ENCODE peak calls at places on chromosomes 2 and 18, in seven cellular contexts. One of them, this sample, is unnamed.

GRCh38 chr2:103667335-103667884 is 905.6 kb downstream of the TMEM182 start:
- DNase-seq in adrenal gland: no peak
- DNase-seq in HCT116: no peak
- DNase-seq in sigmoid colon: no peak
- DNase-seq in body of pancreas: no peak
- DNase-seq in A549: no peak
- DNase-seq in H54: no peak
- DNase-seq in this sample: no peak

GRCh38 chr2:30334738-30335426 is 103.5 kb downstream of the LBH start:
- DNase-seq in adrenal gland: no peak
- DNase-seq in A549: no peak
- DNase-seq in H54: no peak
- DNase-seq in body of pancreas: no peak
- DNase-seq in HCT116: no peak
- DNase-seq in sigmoid colon: no peak
- DNase-seq in this sample: no peak

GRCh38 chr2:171522057-171522803 is at the start of gene CYBRD1:
- DNase-seq in sigmoid colon: peak
- DNase-seq in HCT116: no peak
- DNase-seq in body of pancreas: peak
- DNase-seq in A549: peak
- DNase-seq in H54: peak
- DNase-seq in adrenal gland: peak
- DNase-seq in this sample: peak

GRCh38 chr2:20365249-20365817 is 14.7 kb upstream of the PUM2 start:
- DNase-seq in adrenal gland: no peak
- DNase-seq in A549: peak
- DNase-seq in body of pancreas: no peak
- DNase-seq in HCT116: no peak
- DNase-seq in H54: peak
- DNase-seq in sigmoid colon: no peak
- DNase-seq in this sample: no peak

GRCh38 chr2:38444247-38444646 is 67.2 kb upstream of the ATL2 start:
- DNase-seq in HCT116: peak
- DNase-seq in H54: peak
- DNase-seq in sigmoid colon: no peak
- DNase-seq in adrenal gland: no peak
- DNase-seq in body of pancreas: no peak
- DNase-seq in A549: no peak
- DNase-seq in this sample: no peak

GRCh38 chr2:197191177-197191947 is 119.2 kb downstream of the ANKRD44 start:
- DNase-seq in A549: peak
- DNase-seq in sigmoid colon: no peak
- DNase-seq in H54: no peak
- DNase-seq in body of pancreas: no peak
- DNase-seq in HCT116: peak
- DNase-seq in adrenal gland: no peak
- DNase-seq in this sample: no peak

GRCh38 chr18:11998182-11998581 is 16.9 kb downstream of the IMPA2 start:
- DNase-seq in adrenal gland: no peak
- DNase-seq in HCT116: no peak
- DNase-seq in sigmoid colon: peak
- DNase-seq in A549: no peak
- DNase-seq in body of pancreas: no peak
- DNase-seq in H54: no peak
- DNase-seq in this sample: no peak

GRCh38 chr18:70419526-70419925 is 130.7 kb downstream of the SOCS6 start:
- DNase-seq in A549: no peak
- DNase-seq in sigmoid colon: no peak
- DNase-seq in H54: no peak
- DNase-seq in body of pancreas: no peak
- DNase-seq in adrenal gland: no peak
- DNase-seq in HCT116: no peak
- DNase-seq in this sample: no peak

GRCh38 chr2:63861220-63861822 is 19.6 kb downstream of the UGP2 start:
- DNase-seq in H54: no peak
- DNase-seq in HCT116: peak
- DNase-seq in body of pancreas: peak
- DNase-seq in sigmoid colon: peak
- DNase-seq in A549: peak
- DNase-seq in adrenal gland: peak
- DNase-seq in this sample: peak

GRCh38 chr18:37138456-37138855 is 309.5 kb downstream of the KIAA1328 start:
- DNase-seq in H54: no peak
- DNase-seq in A549: no peak
- DNase-seq in sigmoid colon: no peak
- DNase-seq in body of pancreas: no peak
- DNase-seq in HCT116: no peak
- DNase-seq in adrenal gland: no peak
- DNase-seq in this sample: no peak

GRCh38 chr2:103009861-103010260 is 248.0 kb downstream of the TMEM182 start:
- DNase-seq in sigmoid colon: no peak
- DNase-seq in HCT116: no peak
- DNase-seq in body of pancreas: no peak
- DNase-seq in adrenal gland: no peak
- DNase-seq in A549: no peak
- DNase-seq in H54: no peak
- DNase-seq in this sample: no peak

GRCh38 chr2:191756753-191757152 is 78.8 kb downstream of the NABP1 start:
- DNase-seq in H54: no peak
- DNase-seq in HCT116: no peak
- DNase-seq in sigmoid colon: no peak
- DNase-seq in A549: no peak
- DNase-seq in adrenal gland: no peak
- DNase-seq in body of pancreas: no peak
- DNase-seq in this sample: no peak

GRCh38 chr2:241984658-241985057 is 115.1 kb downstream of the RTP5 start:
- DNase-seq in adrenal gland: no peak
- DNase-seq in H54: no peak
- DNase-seq in HCT116: no peak
- DNase-seq in body of pancreas: peak
- DNase-seq in sigmoid colon: no peak
- DNase-seq in A549: no peak
- DNase-seq in this sample: no peak

GRCh38 chr2:148122788-148123187 is 101.9 kb downstream of the MBD5 start:
- DNase-seq in body of pancreas: no peak
- DNase-seq in HCT116: no peak
- DNase-seq in adrenal gland: no peak
- DNase-seq in H54: no peak
- DNase-seq in sigmoid colon: no peak
- DNase-seq in A549: no peak
- DNase-seq in this sample: no peak

GRCh38 chr2:45115181-45115580 is 105.9 kb upstream of the SIX2 start:
- DNase-seq in HCT116: no peak
- DNase-seq in H54: no peak
- DNase-seq in body of pancreas: no peak
- DNase-seq in sigmoid colon: no peak
- DNase-seq in A549: no peak
- DNase-seq in adrenal gland: no peak
- DNase-seq in this sample: no peak
- TF ChIP-seq POLR2A in HCT116: no peak
- TF ChIP-seq POLR2A in H54: no peak
- TF ChIP-seq POLR2A in body of pancreas: no peak
- TF ChIP-seq POLR2A in sigmoid colon: no peak
- TF ChIP-seq POLR2A in A549: no peak
- TF ChIP-seq POLR2A in adrenal gland: no peak
- TF ChIP-seq POLR2A in this sample: no peak

GRCh38 chr2:158969717-158970521 is 1.5 kb downstream of the TANC1 start:
- DNase-seq in HCT116: no peak
- DNase-seq in sigmoid colon: peak
- DNase-seq in H54: no peak
- DNase-seq in adrenal gland: peak
- DNase-seq in body of pancreas: peak
- DNase-seq in A549: no peak
- DNase-seq in this sample: peak
- TF ChIP-seq POLR2A in HCT116: no peak
- TF ChIP-seq POLR2A in sigmoid colon: no peak
- TF ChIP-seq POLR2A in H54: no peak
- TF ChIP-seq POLR2A in adrenal gland: peak
- TF ChIP-seq POLR2A in body of pancreas: no peak
- TF ChIP-seq POLR2A in A549: no peak
- TF ChIP-seq POLR2A in this sample: no peak

DNA sequence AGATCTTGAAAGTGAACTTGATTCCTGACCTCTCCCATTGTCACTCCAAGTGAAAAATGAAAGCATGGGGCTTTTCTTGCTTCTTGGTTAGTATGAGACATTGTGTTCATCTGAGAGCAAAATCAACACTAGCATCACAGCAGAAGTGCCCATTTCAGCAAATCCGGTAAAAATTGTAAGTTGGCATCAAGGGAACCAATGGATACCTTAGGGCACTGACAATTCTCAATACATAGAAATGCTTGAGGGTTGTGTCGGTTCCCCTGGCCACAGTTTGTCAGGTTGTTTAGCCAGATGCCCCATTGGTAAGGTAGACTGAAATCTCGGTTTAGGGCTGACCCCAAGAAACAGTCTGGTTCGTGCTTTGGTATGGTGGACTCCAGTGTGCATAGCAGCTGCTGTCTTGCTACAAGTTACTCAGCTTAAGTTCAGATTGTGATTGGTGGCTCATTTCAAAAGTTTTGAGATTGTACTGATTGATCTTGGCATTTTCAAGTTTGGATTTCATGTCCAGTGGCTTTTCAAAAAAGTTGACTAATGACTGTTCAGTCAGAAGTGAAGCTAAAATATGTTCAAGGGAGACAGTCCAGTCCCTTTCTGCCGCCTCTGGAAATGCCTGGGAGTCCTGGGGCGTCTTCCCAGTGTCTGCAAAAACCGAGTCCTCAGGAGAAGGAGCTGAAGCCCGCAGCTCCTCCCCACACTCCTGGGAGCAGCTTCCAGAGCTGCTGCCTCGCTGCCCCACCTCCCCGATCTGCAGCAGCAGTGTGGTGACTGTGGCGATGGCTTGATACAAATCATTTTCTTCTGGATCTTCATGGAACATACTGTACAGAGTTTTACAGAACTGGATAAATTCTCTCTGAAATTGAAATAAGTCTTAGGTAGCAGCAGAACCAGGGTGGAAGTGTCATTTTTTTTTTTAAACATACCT is 5.6 kb downstream of the RPL31 start:
- DNase-seq in sigmoid colon: no peak
- DNase-seq in HCT116: no peak
- DNase-seq in A549: no peak
- DNase-seq in H54: no peak
- DNase-seq in adrenal gland: no peak
- DNase-seq in body of pancreas: no peak
- DNase-seq in this sample: no peak
- TF ChIP-seq POLR2A in sigmoid colon: no peak
- TF ChIP-seq POLR2A in HCT116: no peak
- TF ChIP-seq POLR2A in A549: no peak
- TF ChIP-seq POLR2A in H54: no peak
- TF ChIP-seq POLR2A in adrenal gland: no peak
- TF ChIP-seq POLR2A in body of pancreas: no peak
- TF ChIP-seq POLR2A in this sample: no peak

GRCh38 chr2:55419514-55420243 is at the start of gene CCDC88A:
- DNase-seq in HCT116: peak
- DNase-seq in A549: peak
- DNase-seq in sigmoid colon: peak
- DNase-seq in adrenal gland: peak
- DNase-seq in H54: peak
- DNase-seq in body of pancreas: peak
- DNase-seq in this sample: peak
- TF ChIP-seq POLR2A in HCT116: peak
- TF ChIP-seq POLR2A in A549: peak
- TF ChIP-seq POLR2A in sigmoid colon: peak
- TF ChIP-seq POLR2A in adrenal gland: peak
- TF ChIP-seq POLR2A in H54: peak
- TF ChIP-seq POLR2A in body of pancreas: peak
- TF ChIP-seq POLR2A in this sample: peak

GRCh38 chr2:151261240-151261976 is at the start of gene RBM43:
- DNase-seq in HCT116: peak
- DNase-seq in body of pancreas: peak
- DNase-seq in adrenal gland: peak
- DNase-seq in A549: peak
- DNase-seq in H54: peak
- DNase-seq in sigmoid colon: peak
- DNase-seq in this sample: peak

GRCh38 chr2:151261977-151262291 is 271 bp upstream of the RBM43 start:
- DNase-seq in A549: no peak
- DNase-seq in H54: no peak
- DNase-seq in adrenal gland: no peak
- DNase-seq in body of pancreas: no peak
- DNase-seq in HCT116: no peak
- DNase-seq in sigmoid colon: no peak
- DNase-seq in this sample: no peak

GRCh38 chr2:151262629-151263028 is 966 bp upstream of the RBM43 start:
- DNase-seq in adrenal gland: peak
- DNase-seq in body of pancreas: no peak
- DNase-seq in sigmoid colon: no peak
- DNase-seq in HCT116: no peak
- DNase-seq in A549: no peak
- DNase-seq in H54: no peak
- DNase-seq in this sample: no peak

GRCh38 chr2:151258121-151258520 is 3.5 kb downstream of the RBM43 start:
- DNase-seq in adrenal gland: no peak
- DNase-seq in HCT116: no peak
- DNase-seq in body of pancreas: no peak
- DNase-seq in A549: no peak
- DNase-seq in sigmoid colon: no peak
- DNase-seq in H54: no peak
- DNase-seq in this sample: no peak

GRCh38 chr2:151260492-151261239 is 997 bp downstream of the RBM43 start:
- DNase-seq in adrenal gland: no peak
- DNase-seq in body of pancreas: peak
- DNase-seq in HCT116: no peak
- DNase-seq in A549: no peak
- DNase-seq in sigmoid colon: no peak
- DNase-seq in H54: no peak
- DNase-seq in this sample: no peak
- TF ChIP-seq POLR2A in adrenal gland: no peak
- TF ChIP-seq POLR2A in body of pancreas: no peak
- TF ChIP-seq POLR2A in HCT116: no peak
- TF ChIP-seq POLR2A in A549: no peak
- TF ChIP-seq POLR2A in sigmoid colon: no peak
- TF ChIP-seq POLR2A in H54: no peak
- TF ChIP-seq POLR2A in this sample: no peak

GRCh38 chr18:76619342-76620315 is 124.6 kb upstream of the ZNF516 start:
- DNase-seq in body of pancreas: peak
- DNase-seq in H54: no peak
- DNase-seq in sigmoid colon: peak
- DNase-seq in HCT116: no peak
- DNase-seq in adrenal gland: peak
- DNase-seq in A549: no peak
- DNase-seq in this sample: peak
- TF ChIP-seq POLR2A in body of pancreas: no peak
- TF ChIP-seq POLR2A in H54: no peak
- TF ChIP-seq POLR2A in sigmoid colon: no peak
- TF ChIP-seq POLR2A in HCT116: no peak
- TF ChIP-seq POLR2A in adrenal gland: peak
- TF ChIP-seq POLR2A in A549: no peak
- TF ChIP-seq POLR2A in this sample: peak

GRCh38 chr2:230449901-230450467 is 34.0 kb downstream of the SP100 start:
- DNase-seq in adrenal gland: no peak
- DNase-seq in body of pancreas: no peak
- DNase-seq in sigmoid colon: no peak
- DNase-seq in A549: no peak
- DNase-seq in HCT116: no peak
- DNase-seq in H54: no peak
- DNase-seq in this sample: no peak
- TF ChIP-seq POLR2A in adrenal gland: no peak
- TF ChIP-seq POLR2A in body of pancreas: no peak
- TF ChIP-seq POLR2A in sigmoid colon: no peak
- TF ChIP-seq POLR2A in A549: no peak
- TF ChIP-seq POLR2A in HCT116: no peak
- TF ChIP-seq POLR2A in H54: no peak
- TF ChIP-seq POLR2A in this sample: no peak

This sample was measured in uterus.